ENCODE peak calls at places on chromosomes 2 and 18, in nine cellular contexts. One of them, this sample, is unnamed.

GRCh38 chr2:101264360-101264939 is 11.8 kb downstream of the CNOT11 start:
- DNase-seq in neural crest cell: no peak
- DNase-seq in CD8-positive, alpha-beta T cell: no peak
- DNase-seq in fibroblast of pulmonary artery: no peak
- DNase-seq in brain microvascular endothelial cell: no peak
- DNase-seq in NB4: no peak
- DNase-seq in uterus: no peak
- DNase-seq in AG10803: no peak
- DNase-seq in Calu3: no peak
- DNase-seq in this sample: no peak

GRCh38 chr2:45869165-45869501 is 217.7 kb downstream of the PRKCE start:
- DNase-seq in neural crest cell: no peak
- DNase-seq in Calu3: no peak
- DNase-seq in NB4: no peak
- DNase-seq in brain microvascular endothelial cell: peak
- DNase-seq in fibroblast of pulmonary artery: peak
- DNase-seq in AG10803: peak
- DNase-seq in uterus: no peak
- DNase-seq in CD8-positive, alpha-beta T cell: no peak
- DNase-seq in this sample: no peak

GRCh38 chr2:280655-281110 is 7.2 kb downstream of the ALKAL2 start:
- DNase-seq in AG10803: no peak
- DNase-seq in CD8-positive, alpha-beta T cell: no peak
- DNase-seq in NB4: no peak
- DNase-seq in brain microvascular endothelial cell: no peak
- DNase-seq in Calu3: no peak
- DNase-seq in fibroblast of pulmonary artery: no peak
- DNase-seq in uterus: no peak
- DNase-seq in neural crest cell: no peak
- DNase-seq in this sample: no peak

GRCh38 chr18:34222396-34223163 is 2.1 kb downstream of the NOL4 start:
- DNase-seq in fibroblast of pulmonary artery: no peak
- DNase-seq in brain microvascular endothelial cell: no peak
- DNase-seq in Calu3: peak
- DNase-seq in AG10803: no peak
- DNase-seq in CD8-positive, alpha-beta T cell: no peak
- DNase-seq in uterus: no peak
- DNase-seq in neural crest cell: peak
- DNase-seq in NB4: no peak
- DNase-seq in this sample: no peak

GRCh38 chr2:213152065-213152794 is 818 bp upstream of the IKZF2 start:
- DNase-seq in NB4: peak
- DNase-seq in AG10803: peak
- DNase-seq in Calu3: peak
- DNase-seq in brain microvascular endothelial cell: peak
- DNase-seq in CD8-positive, alpha-beta T cell: no peak
- DNase-seq in uterus: peak
- DNase-seq in fibroblast of pulmonary artery: peak
- DNase-seq in neural crest cell: peak
- DNase-seq in this sample: peak

GRCh38 chr18:46324556-46324955 is 220.4 kb downstream of the HAUS1 start:
- DNase-seq in Calu3: peak
- DNase-seq in NB4: peak
- DNase-seq in fibroblast of pulmonary artery: peak
- DNase-seq in brain microvascular endothelial cell: peak
- DNase-seq in neural crest cell: no peak
- DNase-seq in uterus: no peak
- DNase-seq in CD8-positive, alpha-beta T cell: no peak
- DNase-seq in AG10803: peak
- DNase-seq in this sample: peak

GRCh38 chr2:237132799-237133198 is 47.1 kb downstream of the COPS8 start:
- DNase-seq in fibroblast of pulmonary artery: no peak
- DNase-seq in AG10803: no peak
- DNase-seq in neural crest cell: no peak
- DNase-seq in CD8-positive, alpha-beta T cell: no peak
- DNase-seq in Calu3: no peak
- DNase-seq in NB4: peak
- DNase-seq in uterus: no peak
- DNase-seq in brain microvascular endothelial cell: no peak
- DNase-seq in this sample: no peak

GRCh38 chr2:214103199-214104001 is 307.5 kb upstream of the VWC2L start:
- DNase-seq in neural crest cell: no peak
- DNase-seq in NB4: no peak
- DNase-seq in Calu3: peak
- DNase-seq in uterus: no peak
- DNase-seq in CD8-positive, alpha-beta T cell: no peak
- DNase-seq in brain microvascular endothelial cell: no peak
- DNase-seq in AG10803: no peak
- DNase-seq in fibroblast of pulmonary artery: no peak
- DNase-seq in this sample: peak

GRCh38 chr2:8599421-8600242 is 82.2 kb upstream of the ID2 start:
- DNase-seq in uterus: no peak
- DNase-seq in neural crest cell: no peak
- DNase-seq in NB4: no peak
- DNase-seq in brain microvascular endothelial cell: no peak
- DNase-seq in CD8-positive, alpha-beta T cell: no peak
- DNase-seq in Calu3: no peak
- DNase-seq in AG10803: no peak
- DNase-seq in fibroblast of pulmonary artery: no peak
- DNase-seq in this sample: no peak

GRCh38 chr2:37570773-37571570 is 100.5 kb downstream of the CDC42EP3 start:
- DNase-seq in brain microvascular endothelial cell: peak
- DNase-seq in AG10803: peak
- DNase-seq in Calu3: no peak
- DNase-seq in uterus: no peak
- DNase-seq in CD8-positive, alpha-beta T cell: no peak
- DNase-seq in fibroblast of pulmonary artery: peak
- DNase-seq in NB4: no peak
- DNase-seq in neural crest cell: no peak
- DNase-seq in this sample: peak

GRCh38 chr18:58605027-58606020 is 23.6 kb downstream of the ALPK2 start:
- DNase-seq in brain microvascular endothelial cell: peak
- DNase-seq in Calu3: peak
- DNase-seq in AG10803: peak
- DNase-seq in neural crest cell: no peak
- DNase-seq in fibroblast of pulmonary artery: peak
- DNase-seq in CD8-positive, alpha-beta T cell: no peak
- DNase-seq in NB4: no peak
- DNase-seq in uterus: no peak
- DNase-seq in this sample: peak

GRCh38 chr2:182616471-182617393 is 99.3 kb upstream of the DNAJC10 start:
- DNase-seq in brain microvascular endothelial cell: peak
- DNase-seq in CD8-positive, alpha-beta T cell: no peak
- DNase-seq in NB4: no peak
- DNase-seq in AG10803: peak
- DNase-seq in neural crest cell: no peak
- DNase-seq in uterus: no peak
- DNase-seq in Calu3: no peak
- DNase-seq in fibroblast of pulmonary artery: peak
- DNase-seq in this sample: peak

GRCh38 chr2:95307036-95307435 is 9.9 kb downstream of the KCNIP3 start:
- DNase-seq in CD8-positive, alpha-beta T cell: no peak
- DNase-seq in Calu3: no peak
- DNase-seq in fibroblast of pulmonary artery: no peak
- DNase-seq in brain microvascular endothelial cell: no peak
- DNase-seq in AG10803: no peak
- DNase-seq in NB4: no peak
- DNase-seq in neural crest cell: no peak
- DNase-seq in uterus: no peak
- DNase-seq in this sample: no peak

GRCh38 chr18:34707670-34708069 is 2.4 kb upstream of the DTNA start:
- DNase-seq in CD8-positive, alpha-beta T cell: no peak
- DNase-seq in uterus: peak
- DNase-seq in brain microvascular endothelial cell: peak
- DNase-seq in neural crest cell: no peak
- DNase-seq in fibroblast of pulmonary artery: peak
- DNase-seq in AG10803: peak
- DNase-seq in Calu3: peak
- DNase-seq in NB4: no peak
- DNase-seq in this sample: peak

GRCh38 chr2:152861349-152861942 is 143.0 kb downstream of the ARL6IP6 start:
- DNase-seq in fibroblast of pulmonary artery: peak
- DNase-seq in NB4: peak
- DNase-seq in uterus: no peak
- DNase-seq in brain microvascular endothelial cell: peak
- DNase-seq in Calu3: peak
- DNase-seq in neural crest cell: peak
- DNase-seq in CD8-positive, alpha-beta T cell: no peak
- DNase-seq in AG10803: peak
- DNase-seq in this sample: peak

GRCh38 chr18:21575656-21576055 is 24.8 kb downstream of the ESCO1 start:
- DNase-seq in AG10803: no peak
- DNase-seq in brain microvascular endothelial cell: no peak
- DNase-seq in NB4: no peak
- DNase-seq in CD8-positive, alpha-beta T cell: no peak
- DNase-seq in fibroblast of pulmonary artery: no peak
- DNase-seq in Calu3: no peak
- DNase-seq in uterus: no peak
- DNase-seq in neural crest cell: no peak
- DNase-seq in this sample: no peak

GRCh38 chr18:29218101-29218500 is 1041.2 kb upstream of the CDH2 start:
- DNase-seq in NB4: no peak
- DNase-seq in neural crest cell: no peak
- DNase-seq in CD8-positive, alpha-beta T cell: no peak
- DNase-seq in fibroblast of pulmonary artery: no peak
- DNase-seq in Calu3: no peak
- DNase-seq in AG10803: peak
- DNase-seq in uterus: no peak
- DNase-seq in brain microvascular endothelial cell: no peak
- DNase-seq in this sample: no peak

DNA sequence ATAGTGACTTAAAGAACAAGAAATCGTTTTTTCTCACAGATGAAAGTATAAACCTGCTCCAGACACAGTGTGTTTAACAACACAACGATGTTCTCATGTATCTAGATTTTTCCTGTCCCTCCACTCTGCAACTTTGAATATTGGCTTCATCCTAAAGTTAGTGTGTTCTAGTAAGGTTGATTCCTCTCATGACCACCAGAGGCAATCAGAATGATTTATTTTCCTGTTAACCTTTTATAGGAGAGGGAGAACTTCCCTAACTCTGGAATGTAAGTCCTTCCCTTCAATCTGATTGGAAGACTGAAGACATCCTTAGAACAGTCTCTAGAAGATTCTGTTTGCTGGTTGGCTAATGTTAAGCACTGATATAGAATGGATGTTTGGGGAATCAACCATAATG is 41.0 kb upstream of the TAF4B start:
- DNase-seq in brain microvascular endothelial cell: no peak
- DNase-seq in NB4: peak
- DNase-seq in fibroblast of pulmonary artery: peak
- DNase-seq in AG10803: no peak
- DNase-seq in uterus: no peak
- DNase-seq in neural crest cell: no peak
- DNase-seq in CD8-positive, alpha-beta T cell: no peak
- DNase-seq in Calu3: no peak
- DNase-seq in this sample: no peak
- TF ChIP-seq CTCF in brain microvascular endothelial cell: no peak
- TF ChIP-seq CTCF in NB4: no peak
- TF ChIP-seq CTCF in fibroblast of pulmonary artery: peak
- TF ChIP-seq CTCF in AG10803: no peak
- TF ChIP-seq CTCF in uterus: no peak
- TF ChIP-seq CTCF in neural crest cell: peak
- TF ChIP-seq CTCF in CD8-positive, alpha-beta T cell: no peak
- TF ChIP-seq CTCF in Calu3: no peak
- TF ChIP-seq CTCF in this sample: peak

GRCh38 chr2:141601511-141602152 is 529.2 kb downstream of the LRP1B start:
- DNase-seq in brain microvascular endothelial cell: no peak
- DNase-seq in NB4: no peak
- DNase-seq in fibroblast of pulmonary artery: no peak
- DNase-seq in CD8-positive, alpha-beta T cell: no peak
- DNase-seq in AG10803: no peak
- DNase-seq in uterus: no peak
- DNase-seq in Calu3: no peak
- DNase-seq in neural crest cell: no peak
- DNase-seq in this sample: no peak
- TF ChIP-seq CTCF in brain microvascular endothelial cell: no peak
- TF ChIP-seq CTCF in NB4: no peak
- TF ChIP-seq CTCF in fibroblast of pulmonary artery: no peak
- TF ChIP-seq CTCF in CD8-positive, alpha-beta T cell: no peak
- TF ChIP-seq CTCF in AG10803: no peak
- TF ChIP-seq CTCF in uterus: no peak
- TF ChIP-seq CTCF in Calu3: no peak
- TF ChIP-seq CTCF in neural crest cell: no peak
- TF ChIP-seq CTCF in this sample: no peak

DNA sequence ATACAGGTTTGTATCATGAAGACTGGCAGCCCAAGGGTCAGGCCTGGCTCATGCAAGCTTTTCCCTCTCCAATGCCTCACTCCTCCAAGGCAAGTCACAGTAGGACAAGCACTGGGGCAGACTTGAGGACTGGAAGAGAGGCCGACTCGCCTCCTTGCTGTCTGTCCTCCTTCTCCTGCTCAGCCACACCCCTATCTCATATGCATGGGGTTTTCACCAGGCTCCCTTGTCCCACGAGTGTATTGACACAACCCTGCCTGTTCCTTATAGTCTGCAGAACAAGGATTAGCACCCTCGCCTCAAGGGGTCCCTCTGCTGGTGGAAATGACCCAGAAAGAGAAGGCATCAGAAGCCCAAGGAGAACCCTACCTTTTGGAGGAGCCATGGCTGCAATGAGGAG is 223.7 kb downstream of the SOX11 start:
- DNase-seq in uterus: no peak
- DNase-seq in AG10803: peak
- DNase-seq in neural crest cell: peak
- DNase-seq in fibroblast of pulmonary artery: no peak
- DNase-seq in NB4: peak
- DNase-seq in CD8-positive, alpha-beta T cell: no peak
- DNase-seq in brain microvascular endothelial cell: peak
- DNase-seq in Calu3: peak
- DNase-seq in this sample: no peak
- TF ChIP-seq CTCF in uterus: no peak
- TF ChIP-seq CTCF in AG10803: peak
- TF ChIP-seq CTCF in neural crest cell: peak
- TF ChIP-seq CTCF in fibroblast of pulmonary artery: no peak
- TF ChIP-seq CTCF in NB4: peak
- TF ChIP-seq CTCF in CD8-positive, alpha-beta T cell: no peak
- TF ChIP-seq CTCF in brain microvascular endothelial cell: peak
- TF ChIP-seq CTCF in Calu3: no peak
- TF ChIP-seq CTCF in this sample: no peak

DNA sequence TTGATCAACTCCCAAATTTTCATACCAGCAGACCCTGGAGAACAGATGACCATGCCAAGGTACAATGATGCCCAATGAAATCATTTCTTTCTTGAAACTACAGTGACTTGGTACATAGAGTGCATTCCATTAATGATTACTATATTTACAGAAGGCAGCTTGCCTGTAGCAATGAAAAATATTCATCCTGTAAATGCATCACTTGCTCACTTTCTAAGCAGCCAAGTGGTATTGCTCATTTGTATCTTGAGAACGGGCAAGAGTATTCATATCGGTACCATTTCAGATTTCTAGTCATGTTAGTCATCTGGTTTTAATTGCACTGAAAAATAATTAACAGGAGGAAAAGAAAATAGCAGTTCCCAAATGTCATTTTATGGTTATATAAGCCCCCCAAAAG is 59.6 kb downstream of the VIL1 start:
- DNase-seq in brain microvascular endothelial cell: no peak
- DNase-seq in Calu3: no peak
- DNase-seq in uterus: no peak
- DNase-seq in NB4: no peak
- DNase-seq in CD8-positive, alpha-beta T cell: no peak
- DNase-seq in AG10803: peak
- DNase-seq in fibroblast of pulmonary artery: no peak
- DNase-seq in neural crest cell: no peak
- DNase-seq in this sample: no peak
- TF ChIP-seq CTCF in brain microvascular endothelial cell: no peak
- TF ChIP-seq CTCF in Calu3: no peak
- TF ChIP-seq CTCF in uterus: no peak
- TF ChIP-seq CTCF in NB4: no peak
- TF ChIP-seq CTCF in CD8-positive, alpha-beta T cell: no peak
- TF ChIP-seq CTCF in AG10803: no peak
- TF ChIP-seq CTCF in fibroblast of pulmonary artery: no peak
- TF ChIP-seq CTCF in neural crest cell: no peak
- TF ChIP-seq CTCF in this sample: no peak

This sample was measured in foreskin fibroblast.